ENCODE peak calls at places on chromosomes 16 and 17, in eight cellular contexts. K is stimulated activated CD8-positive, alpha-beta memory T cell treated with anti-CD3 and anti-CD28 coated beads, Interleukin-4, amount 100 ng/mL, for 1 hour; P is adrenal gland; G is fibroblast of mammary gland; M is HT1080; V is H54; J is left ventricle myocardium superior; F is A549. C is an unnamed sample.

GRCh38 chr16:28131210-28131609 is 67.7 kb upstream of the GSG1L start:
- DNase-seq in M (no peak), G (no peak), P (no peak), V (no peak), J (no peak), K (no peak), F (no peak), C (no peak)

GRCh38 chr17:7982171-7982570 is 20.2 kb upstream of the GUCY2D start:
- DNase-seq in P (peak), J (no peak), V (no peak), F (no peak), G (peak), K (no peak), M (peak), C (no peak)

GRCh38 chr17:76932402-76933333 is 64.5 kb downstream of the MGAT5B start:
- DNase-seq in V (no peak), P (no peak), G (no peak), F (no peak), K (no peak), M (no peak), J (no peak), C (no peak)

GRCh38 chr16:368388-369158 is 1.8 kb downstream of the MRPL28 start:
- DNase-seq in J (no peak), P (no peak), K (no peak), G (no peak), V (no peak), M (no peak), F (no peak), C (no peak)

GRCh38 chr16:56956756-56957155 is 5.0 kb upstream of the CETP start:
- DNase-seq in P (no peak), K (no peak), J (no peak), F (no peak), G (no peak), M (no peak), V (no peak), C (no peak)

GRCh38 chr17:57115377-57115776 is 30.3 kb downstream of the AKAP1 start:
- DNase-seq in K (no peak), P (no peak), V (no peak), J (peak), G (no peak), F (no peak), M (no peak), C (no peak)

GRCh38 chr16:23403547-23403946 is 49.4 kb downstream of the COG7 start:
- DNase-seq in F (no peak), M (no peak), V (no peak), K (no peak), J (peak), P (no peak), G (peak), C (no peak)

GRCh38 chr17:60091908-60092331 is 13.2 kb upstream of the HEATR6 start:
- DNase-seq in M (no peak), P (no peak), K (no peak), J (no peak), F (no peak), G (peak), V (no peak), C (no peak)

GRCh38 chr17:48791128-48792032 is 25.6 kb downstream of the TTLL6 start:
- DNase-seq in M (peak), F (peak), P (peak), G (peak), J (peak), V (peak), K (no peak), C (peak)

C was measured in CMK.